ENCODE peak calls at places on chromosomes 13 and 19, in seven cellular contexts. D is mucosa of descending colon; F is CD4-positive, CD25-positive, alpha-beta regulatory T cell; M is naive thymus-derived CD4-positive, alpha-beta T cell; W is ovary; B is Caco-2; G is hepatocyte. P is an unnamed sample.

GRCh38 chr13:43514326-43514725 is 272.4 kb downstream of the ENOX1 start:
- DNase-seq in M (no peak), B (no peak), W (no peak), F (no peak), D (no peak), G (no peak), P (no peak)

GRCh38 chr19:44720945-44721344 is 22.0 kb downstream of the CEACAM16 start:
- DNase-seq in B (no peak), M (no peak), G (no peak), D (no peak), F (no peak), W (no peak), P (no peak)

GRCh38 chr19:21603431-21604153 is 98.2 kb downstream of the ZNF429 start:
- DNase-seq in D (no peak), B (no peak), M (no peak), G (no peak), F (no peak), W (no peak), P (no peak)

GRCh38 chr19:56841194-56841546 is 644 bp upstream of the PEG3 start:
- DNase-seq in F (no peak), B (no peak), G (no peak), M (no peak), W (no peak), D (no peak), P (no peak)

GRCh38 chr13:32726374-32727037 is 140.3 kb downstream of the PDS5B start:
- DNase-seq in F (no peak), B (no peak), M (no peak), W (no peak), D (no peak), G (peak; percentile 8), P (no peak)

GRCh38 chr13:62473944-62474237 is 1058.2 kb upstream of the PCDH20 start:
- DNase-seq in B (no peak), F (no peak), W (no peak), G (no peak), D (no peak), M (no peak), P (no peak)

GRCh38 chr13:41040584-41041334 is 20.6 kb upstream of the WBP4 start:
- DNase-seq in M (no peak), G (no peak), W (no peak), F (no peak), B (no peak), D (no peak), P (no peak)

GRCh38 chr13:27631665-27632064 is 10.0 kb downstream of the POLR1D start:
- DNase-seq in B (no peak), W (no peak), F (no peak), G (no peak), D (no peak), M (no peak), P (no peak)

GRCh38 chr13:77580748-77581147 is 45.2 kb downstream of the SCEL start:
- DNase-seq in M (no peak), D (no peak), B (no peak), W (no peak), F (no peak), G (no peak), P (no peak)

GRCh38 chr13:52085416-52085815 is 43.5 kb downstream of the NEK5 start:
- DNase-seq in W (no peak), G (peak; percentile 48), F (no peak), D (no peak), B (no peak), M (no peak), P (no peak)

GRCh38 chr19:49422407-49423277 is 599 bp downstream of the PTH2 start:
- DNase-seq in B (no peak), F (peak; percentile 23), W (no peak), D (peak; percentile 29), M (no peak), G (peak; percentile 41), P (no peak)

GRCh38 chr19:27792576-27793127 is 1420.3 kb downstream of the UQCRFS1 start:
- DNase-seq in M (no peak), D (no peak), W (no peak), B (no peak), G (no peak), F (no peak), P (no peak)

GRCh38 chr13:34967851-34968562 is 25.9 kb downstream of the NBEA start:
- DNase-seq in F (no peak), W (no peak), D (no peak), M (no peak), G (no peak), B (no peak), P (no peak)

GRCh38 chr19:47779524-47780214 is 1.2 kb downstream of the SELENOW start:
- DNase-seq in D (peak; percentile 63), F (no peak), W (peak; percentile 55), B (no peak), G (peak; percentile 29), M (no peak), P (no peak)

GRCh38 chr19:3506384-3507340 is 551 bp downstream of the FZR1 start:
- DNase-seq in F (peak; percentile 38), G (peak; percentile 50), B (no peak), M (peak; percentile 19), W (peak; percentile 68), D (peak; percentile 51), P (peak; percentile 47)

GRCh38 chr19:58544591-58545285 is 874 bp downstream of the TRIM28 start:
- DNase-seq in F (peak; percentile 71), G (peak; percentile 88), M (no peak), W (no peak), B (no peak), D (peak; percentile 48), P (no peak)

GRCh38 chr13:71864094-71864980 is 2.7 kb downstream of the DACH1 start:
- DNase-seq in F (no peak), G (peak; percentile 61), M (peak; percentile 39), D (peak; percentile 85), B (no peak), W (no peak), P (peak; percentile 33)

DNA sequence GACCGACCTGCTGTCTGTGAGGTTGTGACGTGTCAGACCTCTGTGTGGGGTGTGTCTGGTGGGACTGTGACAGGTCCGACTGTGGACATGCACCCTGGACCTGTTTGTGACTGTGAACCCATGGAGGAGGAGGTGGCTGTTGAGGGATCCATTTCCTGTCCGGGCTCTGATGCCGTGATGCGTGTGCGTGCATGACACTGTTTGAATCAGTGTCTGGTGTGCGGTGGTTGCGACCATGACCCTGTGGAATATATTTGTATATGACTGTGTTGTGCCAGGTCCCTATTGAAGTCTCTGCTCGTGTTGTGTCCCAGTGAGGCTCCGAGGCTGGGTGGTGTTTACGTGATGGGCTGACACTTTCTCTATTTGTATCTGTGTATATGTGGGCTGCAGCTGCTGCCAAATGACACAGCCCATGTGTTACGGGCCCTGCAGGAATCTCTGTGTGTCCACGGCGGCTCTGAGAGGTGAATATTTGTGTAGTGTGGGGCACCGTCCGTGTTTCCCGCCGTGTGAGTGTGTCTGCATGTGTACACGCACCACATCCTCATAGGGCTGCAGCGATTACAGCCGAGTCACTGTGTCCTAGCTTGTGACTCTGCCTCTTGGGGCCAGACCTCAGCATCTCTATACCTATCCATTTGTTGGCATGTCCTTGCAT is 18.3 kb downstream of the CCDC97 start:
- DNase-seq in W (no peak), B (no peak), F (no peak), D (no peak), M (no peak), G (no peak), P (no peak)
- H3K4me1 ChIP-seq in W (peaks cover 21% of the 10 kb centered on the region), B (peaks cover 30% of the 10 kb centered on the region), F (peaks cover 54% of the 10 kb centered on the region), D (peaks cover 36% of the 10 kb centered on the region), M (peaks cover 59% of the 10 kb centered on the region), G (peaks cover 47% of the 10 kb centered on the region), P (peaks cover 45% of the 10 kb centered on the region)

GRCh38 chr19:1239796-1240737 is 1.5 kb upstream of the ATP5F1D start:
- DNase-seq in W (peak; percentile 96), D (peak; percentile 81), M (peak; percentile 95), F (peak; percentile 90), B (peak; percentile 85), G (peak; percentile 98), P (no peak)

GRCh38 chr19:1240925-1241324 is 626 bp upstream of the ATP5F1D start:
- DNase-seq in F (no peak), D (no peak), M (no peak), G (no peak), B (no peak), W (no peak), P (no peak)

GRCh38 chr19:1238373-1239303 is 833 bp upstream of the CBARP start:
- DNase-seq in F (no peak), W (no peak), M (no peak), B (no peak), G (no peak), D (no peak), P (no peak)

GRCh38 chr19:1237754-1238372 is at the start of gene CBARP:
- DNase-seq in F (peak; percentile 47), M (no peak), B (no peak), G (peak; percentile 84), D (no peak), W (peak; percentile 76), P (no peak)

GRCh38 chr19:1239420-1239795 is 1.6 kb upstream of the CBARP start:
- DNase-seq in G (no peak), B (no peak), M (no peak), F (no peak), D (no peak), W (peak; percentile 69), P (no peak)
- H3K4me1 ChIP-seq in G (peaks cover 29% of the 10 kb centered on the region), B (peaks cover 29% of the 10 kb centered on the region), M (peaks cover 24% of the 10 kb centered on the region), F (peaks cover 51% of the 10 kb centered on the region), D (peaks cover 39% of the 10 kb centered on the region), W (peaks cover 17% of the 10 kb centered on the region), P (peaks cover 15% of the 10 kb centered on the region)

DNA sequence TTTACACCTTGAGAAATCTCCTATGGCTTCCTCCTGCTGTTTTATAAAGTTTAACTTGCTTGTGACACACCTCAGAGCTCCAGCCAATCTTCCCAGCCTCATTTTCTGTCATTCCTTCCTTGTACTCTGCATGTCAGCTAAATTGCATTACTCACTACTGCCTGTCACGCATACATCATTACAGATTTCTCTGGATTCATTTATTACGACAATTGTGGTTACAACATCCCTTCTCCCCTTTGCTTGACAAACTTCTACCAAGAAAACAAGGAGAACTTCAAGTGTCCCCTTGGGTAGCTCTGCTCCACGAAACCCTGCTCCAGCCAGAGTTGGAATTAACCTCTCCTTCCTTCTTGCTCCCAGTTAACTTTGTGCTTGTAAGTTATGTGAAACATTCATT is 22.0 kb upstream of the GPR18 start:
- DNase-seq in W (no peak), G (no peak), B (no peak), D (peak; percentile 59), M (no peak), F (no peak), P (no peak)
- H3K4me1 ChIP-seq in W (peaks cover 3% of the 10 kb centered on the region), G (no peaks in the 10 kb centered on the region), B (no peaks in the 10 kb centered on the region), D (peaks cover 15% of the 10 kb centered on the region), M (peaks cover 89% of the 10 kb centered on the region), F (peaks cover 76% of the 10 kb centered on the region), P (no peaks in the 10 kb centered on the region)

DNA sequence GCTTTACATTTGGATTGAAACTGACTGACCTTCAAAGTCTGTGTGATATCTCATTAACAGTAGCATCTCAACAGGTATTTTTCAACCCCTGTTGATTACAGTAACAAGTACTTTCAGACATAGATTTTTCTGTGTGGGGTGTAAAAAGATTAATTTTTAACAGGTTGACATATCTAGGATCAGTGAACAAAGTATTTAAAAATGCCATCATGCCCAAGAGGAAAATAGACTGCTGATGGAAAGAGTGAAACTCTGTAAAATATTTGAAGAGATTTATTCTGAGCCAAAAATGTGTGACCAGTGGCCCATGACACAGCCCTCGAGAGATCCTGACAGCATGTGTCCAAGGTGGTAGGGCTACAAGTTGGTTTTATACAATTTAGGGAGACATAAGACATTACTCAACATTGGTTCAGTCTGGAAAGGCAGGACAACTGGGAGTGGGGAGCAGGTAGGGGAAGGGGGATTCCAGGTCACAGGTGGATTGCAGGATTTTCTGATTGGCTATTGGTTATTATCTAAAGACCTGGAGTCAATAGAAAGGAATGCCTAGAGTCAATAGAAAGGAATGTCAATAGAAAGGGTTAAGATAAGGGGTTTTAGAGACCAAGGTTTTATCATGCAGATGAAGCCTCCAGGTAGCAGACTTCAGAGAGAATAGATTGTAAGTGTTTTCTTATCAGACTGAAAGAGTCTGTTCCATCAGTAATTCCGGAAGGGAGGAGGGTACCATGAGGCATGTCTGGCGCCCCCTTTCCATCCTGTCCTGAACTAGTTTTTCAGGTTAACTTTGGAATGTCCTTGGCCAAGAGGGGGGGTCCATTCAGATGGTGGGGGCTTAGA is 29.1 kb downstream of the TNFRSF19 start:
- DNase-seq in B (peak; percentile 93), G (peak; percentile 66), D (no peak), F (no peak), W (no peak), M (no peak), P (no peak)
- H3K4me1 ChIP-seq in B (peaks cover 35% of the 10 kb centered on the region), G (peaks cover 13% of the 10 kb centered on the region), D (no peaks in the 10 kb centered on the region), F (no peaks in the 10 kb centered on the region), W (no peaks in the 10 kb centered on the region), M (no peaks in the 10 kb centered on the region), P (no peaks in the 10 kb centered on the region)

P was measured in RWPE2.